ENCODE peak calls at places on chromosomes 6 and 20, in four cellular contexts. One of them, this sample, is unnamed.

GRCh38 chr6:151143337-151143736 is 96.4 kb upstream of the AKAP12 start:
- DNase-seq in IMR-90: no peak
- DNase-seq in HCT116: no peak
- DNase-seq in K562: no peak
- DNase-seq in this sample: no peak

GRCh38 chr20:57223648-57224489 is 42.6 kb downstream of the BMP7 start:
- DNase-seq in IMR-90: no peak
- DNase-seq in K562: no peak
- DNase-seq in HCT116: no peak
- DNase-seq in this sample: no peak

GRCh38 chr6:157004530-157004929 is 227.4 kb downstream of the ARID1B start:
- DNase-seq in IMR-90: no peak
- DNase-seq in HCT116: no peak
- DNase-seq in K562: no peak
- DNase-seq in this sample: no peak

GRCh38 chr6:75296811-75297779 is 12.5 kb upstream of the TMEM30A start:
- DNase-seq in HCT116: peak; percentile 65
- DNase-seq in IMR-90: peak; percentile 71
- DNase-seq in K562: peak; percentile 39
- DNase-seq in this sample: peak; percentile 45

GRCh38 chr20:15278041-15278440 is 940.6 kb upstream of the FLRT3 start:
- DNase-seq in HCT116: no peak
- DNase-seq in K562: no peak
- DNase-seq in IMR-90: no peak
- DNase-seq in this sample: no peak

GRCh38 chr20:46084805-46085792 is 4.7 kb downstream of the NCOA5 start:
- DNase-seq in HCT116: no peak
- DNase-seq in IMR-90: peak; percentile 42
- DNase-seq in K562: peak; percentile 11
- DNase-seq in this sample: peak; percentile 62

GRCh38 chr20:22312744-22313346 is 271.5 kb downstream of the FOXA2 start:
- DNase-seq in K562: peak; percentile 15
- DNase-seq in IMR-90: peak; percentile 25
- DNase-seq in HCT116: peak; percentile 23
- DNase-seq in this sample: peak; percentile 2

GRCh38 chr6:166253277-166254229 is 54.6 kb downstream of the PRR18 start:
- DNase-seq in HCT116: no peak
- DNase-seq in IMR-90: no peak
- DNase-seq in K562: peak; percentile 29
- DNase-seq in this sample: no peak

GRCh38 chr6:34005845-34006644 is 139.8 kb downstream of the GRM4 start:
- DNase-seq in HCT116: no peak
- DNase-seq in IMR-90: no peak
- DNase-seq in K562: no peak
- DNase-seq in this sample: no peak

GRCh38 chr6:79506251-79506650 is 31.0 kb downstream of the LCA5 start:
- DNase-seq in K562: no peak
- DNase-seq in IMR-90: peak; percentile 46
- DNase-seq in HCT116: no peak
- DNase-seq in this sample: no peak

GRCh38 chr6:83948851-83949250 is 84.7 kb upstream of the MRAP2 start:
- DNase-seq in K562: peak; percentile 9
- DNase-seq in IMR-90: no peak
- DNase-seq in HCT116: no peak
- DNase-seq in this sample: no peak

GRCh38 chr20:58908216-58908615 is 55.7 kb downstream of the GNAS start:
- DNase-seq in IMR-90: no peak
- DNase-seq in HCT116: no peak
- DNase-seq in K562: no peak
- DNase-seq in this sample: no peak

GRCh38 chr6:170152111-170152926 is 138.6 kb downstream of the DLL1 start:
- DNase-seq in K562: no peak
- DNase-seq in HCT116: no peak
- DNase-seq in IMR-90: no peak
- DNase-seq in this sample: no peak

GRCh38 chr20:57526885-57527566 is 2.1 kb upstream of the CTCFL start:
- DNase-seq in K562: no peak
- DNase-seq in IMR-90: no peak
- DNase-seq in HCT116: no peak
- DNase-seq in this sample: no peak

GRCh38 chr6:170124836-170125235 is 166.0 kb downstream of the DLL1 start:
- DNase-seq in IMR-90: no peak
- DNase-seq in HCT116: no peak
- DNase-seq in K562: no peak
- DNase-seq in this sample: no peak

GRCh38 chr20:57266251-57267157 is at the start of gene BMP7:
- DNase-seq in HCT116: no peak
- DNase-seq in K562: no peak
- DNase-seq in IMR-90: no peak
- DNase-seq in this sample: no peak

DNA sequence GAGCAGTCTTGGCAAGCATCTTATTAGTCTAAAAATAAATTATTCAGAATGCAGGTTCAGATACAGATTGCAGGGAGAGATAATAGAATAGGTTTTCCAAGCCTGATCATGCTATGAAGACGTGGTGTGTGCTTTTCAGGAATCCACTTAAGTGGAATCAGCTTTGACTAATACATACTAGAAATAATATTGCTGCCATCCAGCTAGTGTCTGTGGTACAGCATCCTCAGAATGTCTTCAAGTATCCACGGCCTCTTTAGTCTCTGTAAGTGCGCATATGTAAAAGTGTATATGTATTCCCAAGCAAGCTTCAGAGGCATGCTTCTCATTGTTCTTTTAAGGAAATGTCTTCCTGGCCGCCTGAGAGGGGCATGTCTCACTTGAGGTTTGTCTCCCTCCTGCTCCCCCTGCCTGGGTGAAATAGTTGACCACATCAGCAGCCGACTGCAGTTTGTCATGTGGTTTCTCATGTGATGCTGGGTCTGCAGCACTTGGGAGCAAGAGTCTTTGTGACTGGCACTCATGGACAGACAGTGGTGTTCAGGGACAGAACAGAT is 150.9 kb downstream of the PRL start:
- DNase-seq in IMR-90: peak; percentile 78
- DNase-seq in K562: no peak
- DNase-seq in HCT116: no peak
- DNase-seq in this sample: peak; percentile 82
- H3K9ac ChIP-seq in IMR-90: peak overlapping the region; percentile 34
- H3K9ac ChIP-seq in K562: no peak overlapping the region
- H3K9ac ChIP-seq in HCT116: no peak overlapping the region
- H3K9ac ChIP-seq in this sample: no peak overlapping the region

DNA sequence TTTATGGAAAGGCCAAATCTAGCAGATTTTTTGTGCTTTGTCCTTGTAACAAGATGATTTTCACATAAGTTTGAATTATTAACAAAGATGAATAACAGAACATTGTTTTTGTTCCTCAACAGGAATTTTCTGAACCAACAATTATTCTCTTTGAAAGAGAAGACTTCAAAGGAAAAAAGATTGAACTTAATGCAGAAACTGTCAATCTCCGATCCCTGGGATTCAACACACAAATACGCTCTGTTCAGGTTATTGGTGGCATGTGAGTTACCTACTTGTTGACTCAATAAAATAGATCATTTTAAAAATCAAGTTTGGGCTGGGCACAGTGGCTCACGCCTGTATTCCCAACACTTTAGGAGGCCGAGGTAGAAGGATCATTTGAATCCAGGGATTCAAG is 70.9 kb downstream of the RTN4IP1 start:
- DNase-seq in IMR-90: no peak
- DNase-seq in HCT116: no peak
- DNase-seq in K562: no peak
- DNase-seq in this sample: no peak
- TF ChIP-seq CTCF in IMR-90: no peak
- TF ChIP-seq CTCF in HCT116: no peak
- TF ChIP-seq CTCF in K562: no peak
- TF ChIP-seq CTCF in this sample: no peak

GRCh38 chr6:142821164-142821716 is 123.7 kb downstream of the HIVEP2 start:
- DNase-seq in HCT116: no peak
- DNase-seq in IMR-90: no peak
- DNase-seq in K562: no peak
- DNase-seq in this sample: no peak

GRCh38 chr6:142821860-142822259 is 123.1 kb downstream of the HIVEP2 start:
- DNase-seq in HCT116: no peak
- DNase-seq in IMR-90: no peak
- DNase-seq in K562: no peak
- DNase-seq in this sample: no peak

GRCh38 chr6:142819603-142820335 is 125.2 kb downstream of the HIVEP2 start:
- DNase-seq in K562: no peak
- DNase-seq in HCT116: no peak
- DNase-seq in IMR-90: peak; percentile 65
- DNase-seq in this sample: peak; percentile 70

GRCh38 chr6:142822383-142822782 is 122.6 kb downstream of the HIVEP2 start:
- DNase-seq in HCT116: no peak
- DNase-seq in K562: no peak
- DNase-seq in IMR-90: no peak
- DNase-seq in this sample: no peak

DNA sequence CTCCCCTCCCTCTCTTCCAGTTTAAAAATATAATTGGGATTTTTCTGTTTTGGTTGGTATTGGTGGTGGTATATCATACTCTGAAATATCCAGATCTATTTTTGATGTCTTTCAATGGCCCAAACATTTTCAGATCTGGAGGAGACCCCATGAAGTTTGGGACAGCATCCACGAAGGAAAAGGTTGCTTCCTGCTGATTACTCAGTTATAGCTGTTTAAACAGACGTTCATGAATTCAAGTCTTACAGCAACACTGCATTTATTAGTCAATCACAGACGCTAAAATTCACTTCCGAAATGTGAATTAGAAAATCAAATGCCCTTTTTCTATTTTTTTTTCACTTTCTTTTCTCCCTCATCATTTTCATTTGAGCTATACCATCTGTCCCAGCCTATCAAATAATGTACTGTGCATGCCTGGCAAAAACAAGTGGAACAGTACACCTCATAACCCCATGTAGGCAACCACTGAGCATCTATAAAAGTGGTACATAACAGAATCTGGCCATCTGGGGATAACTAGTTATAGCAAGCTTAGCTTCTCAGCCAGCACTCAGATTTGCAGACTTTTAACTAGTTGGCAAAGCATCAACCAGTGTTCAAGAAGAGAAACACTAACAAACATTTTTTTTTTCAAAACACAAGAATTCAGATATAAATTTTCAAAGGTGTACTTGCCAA is 124.5 kb downstream of the HIVEP2 start:
- DNase-seq in IMR-90: no peak
- DNase-seq in HCT116: no peak
- DNase-seq in K562: no peak
- DNase-seq in this sample: no peak
- H3K9ac ChIP-seq in IMR-90: no peak overlapping the region
- H3K9ac ChIP-seq in HCT116: no peak overlapping the region
- H3K9ac ChIP-seq in K562: no peak overlapping the region
- H3K9ac ChIP-seq in this sample: peak overlapping the region; percentile 17

GRCh38 chr6:41371461-41371991 is 36.1 kb downstream of the NCR2 start:
- DNase-seq in K562: no peak
- DNase-seq in HCT116: no peak
- DNase-seq in IMR-90: peak; percentile 42
- DNase-seq in this sample: peak; percentile 68
- TF ChIP-seq CTCF in K562: no peak
- TF ChIP-seq CTCF in HCT116: no peak
- TF ChIP-seq CTCF in IMR-90: peak; percentile 35
- TF ChIP-seq CTCF in this sample: no peak

GRCh38 chr20:62354811-62355341 is 12.2 kb downstream of the LAMA5 start:
- DNase-seq in K562: no peak
- DNase-seq in HCT116: no peak
- DNase-seq in IMR-90: no peak
- DNase-seq in this sample: no peak
- H3K9ac ChIP-seq in K562: no peak overlapping the region
- H3K9ac ChIP-seq in HCT116: no peak overlapping the region
- H3K9ac ChIP-seq in IMR-90: no peak overlapping the region
- H3K9ac ChIP-seq in this sample: no peak overlapping the region

GRCh38 chr20:1802385-1803215 is 92.6 kb upstream of the SIRPA start:
- DNase-seq in IMR-90: peak; percentile 76
- DNase-seq in K562: peak; percentile 9
- DNase-seq in HCT116: no peak
- DNase-seq in this sample: peak; percentile 70

GRCh38 chr20:1800180-1800579 is 95.0 kb upstream of the SIRPA start:
- DNase-seq in HCT116: no peak
- DNase-seq in K562: no peak
- DNase-seq in IMR-90: no peak
- DNase-seq in this sample: no peak

GRCh38 chr20:1801551-1801950 is 93.7 kb upstream of the SIRPA start:
- DNase-seq in HCT116: no peak
- DNase-seq in K562: no peak
- DNase-seq in IMR-90: no peak
- DNase-seq in this sample: no peak

GRCh38 chr20:1798982-1799381 is 96.2 kb upstream of the SIRPA start:
- DNase-seq in IMR-90: no peak
- DNase-seq in K562: no peak
- DNase-seq in HCT116: no peak
- DNase-seq in this sample: no peak

DNA sequence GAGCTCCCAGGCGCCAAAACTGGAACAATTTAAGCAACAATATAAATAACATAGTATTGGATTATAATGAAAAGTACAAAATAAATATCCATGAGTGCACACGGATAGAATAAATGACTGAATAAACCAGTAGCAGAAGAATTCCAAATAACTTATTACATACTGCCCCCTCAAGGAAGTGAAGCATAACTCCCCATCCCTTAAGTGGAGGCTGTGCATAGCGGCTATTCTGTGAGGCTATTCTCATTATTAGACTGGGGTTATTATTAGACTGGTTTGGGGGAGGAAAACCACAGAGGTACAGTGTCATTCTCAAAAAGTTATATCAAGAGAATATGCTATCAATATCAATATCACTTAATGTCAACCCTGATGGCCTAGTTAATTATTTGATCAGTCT is 94.4 kb upstream of the SIRPA start:
- DNase-seq in K562: no peak
- DNase-seq in IMR-90: peak; percentile 56
- DNase-seq in HCT116: no peak
- DNase-seq in this sample: peak; percentile 65
- TF ChIP-seq CTCF in K562: peak; percentile 30
- TF ChIP-seq CTCF in IMR-90: peak; percentile 62
- TF ChIP-seq CTCF in HCT116: peak; percentile 34
- TF ChIP-seq CTCF in this sample: peak; percentile 59

GRCh38 chr6:81894286-81894685 is 141.8 kb upstream of the TENT5A start:
- DNase-seq in IMR-90: peak; percentile 83
- DNase-seq in K562: no peak
- DNase-seq in HCT116: no peak
- DNase-seq in this sample: peak; percentile 82

GRCh38 chr6:81892911-81893310 is 140.4 kb upstream of the TENT5A start:
- DNase-seq in IMR-90: no peak
- DNase-seq in HCT116: no peak
- DNase-seq in K562: no peak
- DNase-seq in this sample: no peak

GRCh38 chr6:81895511-81896185 is 143.2 kb upstream of the TENT5A start:
- DNase-seq in HCT116: no peak
- DNase-seq in K562: no peak
- DNase-seq in IMR-90: peak; percentile 88
- DNase-seq in this sample: peak; percentile 99

GRCh38 chr6:81896561-81896960 is 144.1 kb upstream of the TENT5A start:
- DNase-seq in HCT116: no peak
- DNase-seq in IMR-90: peak; percentile 39
- DNase-seq in K562: no peak
- DNase-seq in this sample: no peak

GRCh38 chr6:81894788-81895221 is 142.3 kb upstream of the TENT5A start:
- DNase-seq in K562: no peak
- DNase-seq in HCT116: no peak
- DNase-seq in IMR-90: peak; percentile 39
- DNase-seq in this sample: peak; percentile 60
- H3K9ac ChIP-seq in K562: no peak overlapping the region
- H3K9ac ChIP-seq in HCT116: no peak overlapping the region
- H3K9ac ChIP-seq in IMR-90: peak overlapping the region; percentile 42
- H3K9ac ChIP-seq in this sample: no peak overlapping the region

GRCh38 chr6:32196682-32197616 is 4.5 kb upstream of the GPSM3 start:
- DNase-seq in HCT116: no peak
- DNase-seq in IMR-90: peak; percentile 12
- DNase-seq in K562: no peak
- DNase-seq in this sample: no peak
- TF ChIP-seq CTCF in HCT116: no peak
- TF ChIP-seq CTCF in IMR-90: no peak
- TF ChIP-seq CTCF in K562: peak; percentile 44
- TF ChIP-seq CTCF in this sample: no peak